ENCODE peak calls at places on chromosomes 13 and 19, in eight cellular contexts. Z is SK-N-SH, V is HCT116, O is MM.1S, Q is PC-3, R is neural progenitor cell, D is GM23338, N is GM23248. K is an unnamed sample.

GRCh38 chr19:47673426-47673825 is 39.8 kb upstream of the EHD2 start:
- DNase-seq in Z (no peak), V (no peak), O (no peak), Q (no peak), R (no peak), D (no peak), N (no peak), K (no peak)

GRCh38 chr13:44322928-44323327 is 50.7 kb upstream of the SERP2 start:
- DNase-seq in Z (no peak), V (no peak), O (no peak), Q (peak; percentile 65), R (no peak), D (no peak), N (no peak), K (peak; percentile 46)

GRCh38 chr19:35248310-35249145 is at the start of gene LSR:
- DNase-seq in Z (no peak), V (peak; percentile 94), O (peak; percentile 96), Q (peak; percentile 84), R (peak; percentile 97), D (peak; percentile 98), N (no peak), K (peak; percentile 95)

GRCh38 chr19:32206065-32206464 is 139.3 kb upstream of the ZNF507 start:
- DNase-seq in Z (no peak), V (no peak), O (no peak), Q (no peak), R (no peak), D (no peak), N (no peak), K (no peak)

GRCh38 chr19:42282036-42282762 is 13.1 kb downstream of the CIC start:
- DNase-seq in Z (no peak), V (no peak), O (no peak), Q (no peak), R (peak; percentile 52), D (no peak), N (peak; percentile 74), K (peak; percentile 47)

GRCh38 chr13:41916173-41916954 is 44.5 kb downstream of the VWA8 start:
- DNase-seq in Z (no peak), V (no peak), O (peak; percentile 85), Q (peak; percentile 59), R (no peak), D (no peak), N (peak; percentile 84), K (peak; percentile 33)

GRCh38 chr19:19482785-19483625 is 32.3 kb downstream of the TSSK6 start:
- DNase-seq in Z (no peak), V (no peak), O (no peak), Q (no peak), R (no peak), D (no peak), N (no peak), K (no peak)

GRCh38 chr13:41411536-41411935 is 45.8 kb upstream of the RGCC start:
- DNase-seq in Z (no peak), V (peak; percentile 23), O (peak; percentile 32), Q (peak; percentile 58), R (peak; percentile 57), D (peak; percentile 50), N (peak; percentile 68), K (peak; percentile 55)

GRCh38 chr13:74774252-74774651 is 640.0 kb upstream of the KLF12 start:
- DNase-seq in Z (no peak), V (no peak), O (no peak), Q (no peak), R (no peak), D (no peak), N (peak; percentile 78), K (no peak)

GRCh38 chr13:91520952-91521351 is 122.5 kb downstream of the GPC5 start:
- DNase-seq in Z (no peak), V (no peak), O (no peak), Q (no peak), R (no peak), D (no peak), N (no peak), K (no peak)

GRCh38 chr19:45076029-45076850 is at the start of gene ZNF296:
- DNase-seq in Z (no peak), V (peak; percentile 75), O (peak; percentile 94), Q (peak; percentile 82), R (peak; percentile 91), D (peak; percentile 92), N (peak; percentile 63), K (peak; percentile 90)

GRCh38 chr19:45075215-45076028 is 856 bp downstream of the ZNF296 start:
- DNase-seq in Z (no peak), V (peak; percentile 54), O (peak; percentile 94), Q (peak; percentile 82), R (peak; percentile 43), D (peak; percentile 88), N (peak; percentile 26), K (peak; percentile 77)

GRCh38 chr19:45071969-45072790 is 4.1 kb downstream of the ZNF296 start:
- DNase-seq in Z (no peak), V (no peak), O (no peak), Q (no peak), R (no peak), D (no peak), N (no peak), K (no peak)

GRCh38 chr19:45076851-45077730 is 813 bp upstream of the ZNF296 start:
- DNase-seq in Z (no peak), V (no peak), O (no peak), Q (no peak), R (no peak), D (peak; percentile 75), N (no peak), K (no peak)

DNA sequence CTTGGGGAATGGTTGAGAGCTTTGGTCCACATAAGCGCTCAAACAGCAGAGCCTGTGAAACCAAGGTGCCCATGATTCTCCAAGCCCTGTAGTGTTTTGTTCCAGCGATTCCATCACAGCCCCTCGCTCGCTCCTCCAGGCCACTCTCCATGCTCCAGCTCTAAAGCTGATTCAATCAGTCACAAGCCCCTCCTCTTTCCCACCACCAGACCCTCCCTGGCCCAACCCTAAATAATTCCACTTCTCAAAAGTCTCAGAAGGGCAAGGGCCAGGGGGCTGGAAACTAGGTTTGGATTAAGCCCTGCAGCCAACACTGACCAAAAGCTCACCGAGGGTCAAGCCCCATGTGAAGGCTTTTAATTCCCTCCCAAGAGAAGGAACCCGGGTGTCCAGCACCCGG is 1.5 kb downstream of the ZNF296 start:
- DNase-seq in Z (no peak), V (no peak), O (no peak), Q (no peak), R (peak; percentile 68), D (peak; percentile 62), N (no peak), K (no peak)
- H3K4me3 ChIP-seq in Z (no peak overlapping the region), V (peak overlapping the region; percentile 87), O (peak overlapping the region; percentile 75), Q (peak overlapping the region; percentile 66), R (peak overlapping the region; percentile 47), D (peak overlapping the region; percentile 85), N (no peak overlapping the region), K (no peak overlapping the region)

DNA sequence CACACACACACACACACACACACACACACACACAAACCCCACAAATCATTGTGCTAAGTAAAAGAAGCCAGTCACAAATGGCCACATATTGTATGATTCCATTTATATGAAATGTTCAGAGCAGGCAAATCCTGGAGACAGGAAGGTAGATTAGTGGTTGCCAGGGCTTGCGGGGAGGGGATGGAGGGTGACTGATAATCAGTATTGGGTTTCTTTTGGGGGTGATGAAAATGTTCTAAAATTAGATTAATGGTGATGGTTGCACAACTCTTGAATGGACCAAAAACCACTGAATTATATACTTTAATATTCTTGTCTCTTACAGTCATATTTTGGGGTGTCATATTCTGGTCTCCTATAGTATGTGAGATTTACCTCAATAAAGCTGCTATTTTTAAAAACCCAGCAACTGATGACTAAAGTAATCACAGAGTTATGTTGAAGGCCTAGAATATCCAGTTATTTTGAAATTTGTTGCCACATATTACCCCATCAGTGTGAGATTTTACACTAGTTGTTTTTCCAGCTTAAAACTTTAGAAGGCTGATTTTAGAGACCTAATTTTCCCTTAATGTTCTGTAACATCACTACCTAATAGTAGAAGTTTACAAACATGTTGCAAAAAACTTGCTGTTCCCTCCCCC is 20.3 kb downstream of the FLT1 start:
- DNase-seq in Z (no peak), V (no peak), O (no peak), Q (no peak), R (no peak), D (no peak), N (peak; percentile 55), K (no peak)
- TF ChIP-seq EZH2phosphoT487 in Z (no peak), V (no peak), O (no peak), Q (no peak), R (no peak), D (no peak), N (no peak), K (no peak)

GRCh38 chr13:33202644-33203169 is 82.8 kb downstream of the STARD13 start:
- DNase-seq in Z (no peak), V (no peak), O (no peak), Q (no peak), R (no peak), D (no peak), N (no peak), K (no peak)
- H3K79me2 ChIP-seq in Z (peaks cover 89% of the 10 kb centered on the region), V (no peaks in the 10 kb centered on the region), O (no peaks in the 10 kb centered on the region), Q (peaks cover 80% of the 10 kb centered on the region), R (no peaks in the 10 kb centered on the region), D (no peaks in the 10 kb centered on the region), N (peaks cover 98% of the 10 kb centered on the region), K (peaks cover 45% of the 10 kb centered on the region)

DNA sequence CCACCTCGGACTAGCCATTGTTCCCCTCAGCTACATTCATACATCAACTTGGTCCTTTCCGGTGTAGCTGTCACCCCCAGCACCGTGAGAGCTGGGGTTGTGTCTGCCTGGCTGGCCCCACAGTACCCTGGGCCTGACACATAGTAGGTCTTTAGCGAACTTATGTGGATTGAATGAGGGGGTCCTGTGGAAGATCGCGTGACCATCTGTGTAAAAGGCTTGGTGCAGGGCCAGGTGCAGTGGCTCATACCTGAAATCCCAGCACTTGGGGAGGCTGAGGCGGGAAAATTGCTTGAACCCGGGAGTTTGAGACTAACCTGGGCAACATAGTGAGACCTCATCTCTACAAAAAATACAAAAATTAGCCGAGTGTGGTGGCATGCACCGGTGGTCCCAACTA is 2.0 kb downstream of the SMARCA4 start:
- DNase-seq in Z (no peak), V (no peak), O (no peak), Q (no peak), R (no peak), D (no peak), N (no peak), K (no peak)
- H3K4me3 ChIP-seq in Z (peak overlapping the region; percentile 76), V (no peak overlapping the region), O (peak overlapping the region; percentile 19), Q (peak overlapping the region; percentile 81), R (peak overlapping the region; percentile 80), D (peak overlapping the region; percentile 97), N (peak overlapping the region; percentile 95), K (no peak overlapping the region)

K was measured in hepatocyte.